ENCODE peak calls at places on chromosome 11, in seven cellular contexts. J, F, C, V, Q, X and U are unnamed samples.
A peak's percentile ranks its signal among the peaks of the same experiment; 100 is the strongest.

GRCh38 chr11:30326114-30326783 is 3.3 kb downstream of the ARL14EP start:
- DNase-seq in C (no peak), F (no peak), J (no peak), V (no peak), Q (no peak), X (no peak), U (no peak)

GRCh38 chr11:130738618-130739017 is 177.7 kb downstream of the SNX19 start:
- DNase-seq in C (no peak), J (no peak), V (no peak), F (no peak), Q (no peak), X (no peak), U (no peak)

GRCh38 chr11:70381872-70382842 is 16.2 kb upstream of the CTTN start:
- DNase-seq in V (no peak), J (no peak), F (no peak), C (no peak), Q (no peak), X (no peak), U (peak; percentile 42)

GRCh38 chr11:102061276-102061675 is 14.0 kb downstream of the CFAP300 start:
- DNase-seq in X (no peak), F (no peak), J (no peak), Q (no peak), C (no peak), V (no peak), U (peak; percentile 26)

GRCh38 chr11:46338636-46338987 is 8.7 kb upstream of the DGKZ start:
- DNase-seq in X (no peak), J (no peak), C (no peak), Q (no peak), V (no peak), F (no peak), U (no peak)

GRCh38 chr11:15158351-15159015 is 43.8 kb downstream of the INSC start:
- DNase-seq in C (no peak), F (no peak), J (no peak), Q (no peak), V (no peak), X (no peak), U (no peak)

GRCh38 chr11:74634537-74634936 is 42.2 kb downstream of the POLD3 start:
- DNase-seq in X (no peak), V (no peak), J (no peak), C (peak; percentile 30), Q (no peak), F (no peak), U (peak; percentile 41)

GRCh38 chr11:15819679-15820286 is 536.6 kb downstream of the SOX6 start:
- DNase-seq in C (peak; percentile 79), V (peak; percentile 87), Q (peak; percentile 38), F (peak; percentile 65), X (peak; percentile 79), J (peak; percentile 73), U (peak; percentile 80)

GRCh38 chr11:66106786-66107599 is 36.9 kb downstream of the PACS1 start:
- DNase-seq in Q (no peak), X (no peak), C (no peak), F (no peak), V (no peak), J (no peak), U (no peak)

GRCh38 chr11:9688716-9689511 is 25.0 kb downstream of the SWAP70 start:
- DNase-seq in Q (no peak), F (no peak), X (peak; percentile 24), V (no peak), J (no peak), C (peak; percentile 16), U (no peak)

GRCh38 chr11:121681536-121681935 is 228.8 kb upstream of the SORL1-AS1 start:
- DNase-seq in F (no peak), Q (no peak), C (no peak), J (no peak), X (no peak), V (no peak), U (no peak)

GRCh38 chr11:65559535-65559934 is 1.4 kb upstream of the LTBP3 start:
- DNase-seq in C (no peak), X (no peak), V (no peak), J (no peak), Q (no peak), F (no peak), U (no peak)

GRCh38 chr11:102470257-102470656 is 17.7 kb upstream of the TMEM123 start:
- DNase-seq in V (no peak), X (no peak), C (no peak), Q (no peak), J (no peak), F (no peak), U (no peak)

GRCh38 chr11:105027671-105028070 is 4.7 kb upstream of the CASP5 start:
- DNase-seq in V (no peak), J (no peak), X (no peak), C (no peak), Q (no peak), F (no peak), U (no peak)

GRCh38 chr11:132184079-132184478 is 813.7 kb downstream of the NTM start:
- DNase-seq in F (no peak), C (no peak), X (no peak), V (no peak), J (no peak), Q (no peak), U (no peak)

GRCh38 chr11:128593281-128593680 is 5.9 kb upstream of the ETS1 start:
- DNase-seq in J (peak; percentile 64), X (no peak), Q (no peak), C (no peak), F (no peak), V (no peak), U (no peak)

GRCh38 chr11:16607675-16608644 is 130.5 kb upstream of the C11orf58 start:
- DNase-seq in F (no peak), J (peak; percentile 89), V (peak; percentile 85), Q (peak; percentile 70), C (peak; percentile 88), X (peak; percentile 85), U (peak; percentile 70)

GRCh38 chr11:45092901-45093760 is 53.3 kb upstream of the PRDM11 start:
- DNase-seq in J (peak; percentile 18), Q (no peak), X (no peak), C (no peak), F (peak; percentile 15), V (no peak), U (no peak)

GRCh38 chr11:131371791-131372104 is 1.3 kb downstream of the NTM start:
- DNase-seq in V (no peak), Q (no peak), F (no peak), X (no peak), C (no peak), J (no peak), U (no peak)

GRCh38 chr11:108654994-108655631 is 9.8 kb upstream of the DDX10 start:
- DNase-seq in V (no peak), J (no peak), C (peak; percentile 59), Q (no peak), X (peak; percentile 27), F (no peak), U (peak; percentile 74)
- TF ChIP-seq CTCF in V (peak; percentile 55), J (peak; percentile 79), C (no peak), Q (peak; percentile 56), X (peak; percentile 68), F (peak; percentile 54), U (peak; percentile 92)

GRCh38 chr11:119421941-119422504 is 949 bp downstream of the THY1 start:
- DNase-seq in J (no peak), X (no peak), C (peak; percentile 58), F (no peak), V (no peak), Q (no peak), U (no peak)
- H3K4me1 ChIP-seq in J (peaks cover 22% of the 10 kb centered on the region), X (peaks cover 7% of the 10 kb centered on the region), C (peaks cover 63% of the 10 kb centered on the region), F (no peaks in the 10 kb centered on the region), V (peaks cover 7% of the 10 kb centered on the region), Q (no peaks in the 10 kb centered on the region), U (no peaks in the 10 kb centered on the region)

GRCh38 chr11:124831897-124832296 is 31.7 kb upstream of the MSANTD2 start:
- DNase-seq in J (no peak), Q (no peak), F (no peak), V (no peak), C (no peak), X (no peak), U (no peak)

GRCh38 chr11:124829986-124830385 is 29.8 kb upstream of the MSANTD2 start:
- DNase-seq in J (no peak), C (no peak), V (no peak), F (no peak), X (no peak), Q (no peak), U (no peak)

GRCh38 chr11:124834526-124835190 is 30.6 kb upstream of the ROBO3 start:
- DNase-seq in Q (no peak), J (no peak), F (no peak), C (no peak), X (no peak), V (no peak), U (no peak)

GRCh38 chr11:124830749-124831148 is 30.5 kb upstream of the MSANTD2 start:
- DNase-seq in Q (no peak), V (no peak), F (no peak), C (no peak), J (no peak), X (no peak), U (no peak)

DNA sequence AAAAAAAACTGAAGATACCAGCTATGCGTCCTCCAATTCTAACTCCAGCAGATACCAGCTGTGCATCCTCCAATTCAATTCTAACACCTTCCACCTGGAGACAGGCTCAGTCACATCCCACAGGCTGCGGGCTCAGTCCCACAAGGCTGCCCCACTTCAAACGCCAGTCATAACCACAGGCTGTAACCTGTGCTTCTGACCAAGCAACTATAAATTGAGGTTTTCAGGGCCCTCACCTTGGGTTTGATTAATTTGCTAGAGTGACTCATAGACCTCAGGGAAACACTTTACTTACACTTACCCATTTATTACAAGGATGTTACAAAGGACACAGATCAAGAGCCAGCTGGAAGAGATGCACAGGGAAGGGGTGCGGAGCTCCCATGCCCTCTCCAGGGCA is 32.4 kb upstream of the MSANTD2 start:
- DNase-seq in J (no peak), Q (no peak), F (no peak), X (no peak), C (no peak), V (no peak), U (no peak)
- H3K27me3 ChIP-seq in J (peaks cover under 1% of the 10 kb centered on the region), Q (peaks cover 9% of the 10 kb centered on the region), F (peaks cover 7% of the 10 kb centered on the region), X (peaks cover under 1% of the 10 kb centered on the region), C (no peaks in the 10 kb centered on the region), V (no peaks in the 10 kb centered on the region), U (no peaks in the 10 kb centered on the region)

DNA sequence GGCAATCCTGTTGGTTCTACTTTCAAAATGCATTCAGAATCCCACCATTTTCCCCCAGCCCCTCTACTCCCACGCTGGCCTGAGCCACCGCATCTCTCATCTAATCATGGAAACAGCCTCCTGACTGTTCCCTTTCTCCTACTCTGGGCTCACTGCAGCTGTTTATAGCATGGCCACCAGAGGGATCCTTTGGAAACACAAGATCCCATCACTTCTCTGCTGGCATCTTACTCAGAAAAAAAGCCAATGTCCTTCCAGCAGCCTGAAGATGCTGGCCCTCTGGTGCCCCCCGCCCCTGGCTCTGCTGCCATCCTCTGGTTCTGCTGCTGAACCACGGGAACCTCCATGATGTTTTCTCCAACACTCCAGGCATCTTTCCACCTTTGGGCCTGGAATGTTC is 11.1 kb downstream of the MS4A8 start:
- DNase-seq in C (no peak), J (peak; percentile 62), V (no peak), F (no peak), Q (no peak), X (no peak), U (peak; percentile 56)
- TF ChIP-seq CTCF in C (no peak), J (peak; percentile 64), V (no peak), F (no peak), Q (no peak), X (no peak), U (peak; percentile 40)

GRCh38 chr11:85922367-85922766 is 67.2 kb downstream of the CCDC83 start:
- DNase-seq in F (no peak), Q (no peak), X (no peak), V (no peak), J (no peak), C (no peak), U (no peak)
- H3K4me1 ChIP-seq in F (no peaks in the 10 kb centered on the region), Q (no peaks in the 10 kb centered on the region), X (no peaks in the 10 kb centered on the region), V (no peaks in the 10 kb centered on the region), J (peaks cover 3% of the 10 kb centered on the region), C (no peaks in the 10 kb centered on the region), U (peaks cover 32% of the 10 kb centered on the region)

GRCh38 chr11:126515501-126515900 is 160.0 kb downstream of the ST3GAL4 start:
- DNase-seq in Q (no peak), J (no peak), C (no peak), V (no peak), F (no peak), X (no peak), U (no peak)
- H3K27me3 ChIP-seq in Q (peaks cover 12% of the 10 kb centered on the region), J (no peaks in the 10 kb centered on the region), C (no peaks in the 10 kb centered on the region), V (peaks cover 27% of the 10 kb centered on the region), F (no peaks in the 10 kb centered on the region), X (peaks cover 4% of the 10 kb centered on the region), U (peaks cover 5% of the 10 kb centered on the region)